ENCODE peak calls at places on chromosomes 11 and 22, in ten cellular contexts. One of them, this sample, is unnamed.

GRCh38 chr11:111918390-111919256 is at the start of gene C11orf52:
- DNase-seq in CD4-positive, CD25-positive, alpha-beta regulatory T cell: no peak
- DNase-seq in breast epithelium: peak; percentile 82
- DNase-seq in neuronal stem cell: no peak
- DNase-seq in heart left ventricle: peak; percentile 45
- DNase-seq in AG04450: no peak
- DNase-seq in A549: no peak
- DNase-seq in substantia nigra: no peak
- DNase-seq in CD4-positive, alpha-beta T cell: no peak
- DNase-seq in brain microvascular endothelial cell: no peak
- DNase-seq in this sample: no peak

GRCh38 chr11:124987096-124987495 is 33.1 kb downstream of the CCDC15 start:
- DNase-seq in A549: no peak
- DNase-seq in CD4-positive, CD25-positive, alpha-beta regulatory T cell: no peak
- DNase-seq in neuronal stem cell: no peak
- DNase-seq in AG04450: no peak
- DNase-seq in substantia nigra: no peak
- DNase-seq in CD4-positive, alpha-beta T cell: no peak
- DNase-seq in breast epithelium: no peak
- DNase-seq in brain microvascular endothelial cell: no peak
- DNase-seq in heart left ventricle: no peak
- DNase-seq in this sample: no peak

GRCh38 chr11:8354622-8355417 is 91.1 kb upstream of the LMO1 start:
- DNase-seq in heart left ventricle: no peak
- DNase-seq in AG04450: no peak
- DNase-seq in brain microvascular endothelial cell: no peak
- DNase-seq in substantia nigra: no peak
- DNase-seq in A549: no peak
- DNase-seq in neuronal stem cell: peak; percentile 45
- DNase-seq in breast epithelium: no peak
- DNase-seq in CD4-positive, CD25-positive, alpha-beta regulatory T cell: no peak
- DNase-seq in CD4-positive, alpha-beta T cell: no peak
- DNase-seq in this sample: peak; percentile 43

GRCh38 chr11:85736121-85736520 is 50.1 kb upstream of the CCDC89 start:
- DNase-seq in CD4-positive, CD25-positive, alpha-beta regulatory T cell: no peak
- DNase-seq in substantia nigra: no peak
- DNase-seq in heart left ventricle: no peak
- DNase-seq in brain microvascular endothelial cell: no peak
- DNase-seq in AG04450: no peak
- DNase-seq in breast epithelium: no peak
- DNase-seq in neuronal stem cell: no peak
- DNase-seq in CD4-positive, alpha-beta T cell: no peak
- DNase-seq in A549: no peak
- DNase-seq in this sample: no peak

GRCh38 chr11:68632802-68633201 is 51.5 kb upstream of the GAL start:
- DNase-seq in breast epithelium: no peak
- DNase-seq in substantia nigra: no peak
- DNase-seq in CD4-positive, alpha-beta T cell: peak; percentile 26
- DNase-seq in A549: peak; percentile 51
- DNase-seq in heart left ventricle: no peak
- DNase-seq in neuronal stem cell: peak; percentile 56
- DNase-seq in brain microvascular endothelial cell: peak; percentile 61
- DNase-seq in AG04450: peak; percentile 16
- DNase-seq in CD4-positive, CD25-positive, alpha-beta regulatory T cell: no peak
- DNase-seq in this sample: no peak

GRCh38 chr11:11143849-11144248 is 209.2 kb downstream of the CSNK2A3 start:
- DNase-seq in brain microvascular endothelial cell: no peak
- DNase-seq in CD4-positive, CD25-positive, alpha-beta regulatory T cell: no peak
- DNase-seq in heart left ventricle: no peak
- DNase-seq in neuronal stem cell: no peak
- DNase-seq in breast epithelium: no peak
- DNase-seq in AG04450: no peak
- DNase-seq in CD4-positive, alpha-beta T cell: no peak
- DNase-seq in A549: no peak
- DNase-seq in substantia nigra: no peak
- DNase-seq in this sample: no peak

GRCh38 chr22:25357606-25358420 is 138.4 kb downstream of the CRYBB2 start:
- DNase-seq in neuronal stem cell: no peak
- DNase-seq in A549: no peak
- DNase-seq in brain microvascular endothelial cell: no peak
- DNase-seq in CD4-positive, CD25-positive, alpha-beta regulatory T cell: no peak
- DNase-seq in heart left ventricle: no peak
- DNase-seq in AG04450: no peak
- DNase-seq in CD4-positive, alpha-beta T cell: no peak
- DNase-seq in breast epithelium: peak; percentile 30
- DNase-seq in substantia nigra: no peak
- DNase-seq in this sample: no peak

GRCh38 chr11:128929991-128930390 is 12.7 kb downstream of the TP53AIP1 start:
- DNase-seq in CD4-positive, alpha-beta T cell: no peak
- DNase-seq in substantia nigra: no peak
- DNase-seq in neuronal stem cell: no peak
- DNase-seq in A549: no peak
- DNase-seq in brain microvascular endothelial cell: peak; percentile 21
- DNase-seq in AG04450: no peak
- DNase-seq in heart left ventricle: no peak
- DNase-seq in breast epithelium: no peak
- DNase-seq in CD4-positive, CD25-positive, alpha-beta regulatory T cell: no peak
- DNase-seq in this sample: no peak

GRCh38 chr22:32951807-32952153 is 106.4 kb downstream of the SYN3 start:
- DNase-seq in neuronal stem cell: no peak
- DNase-seq in CD4-positive, alpha-beta T cell: no peak
- DNase-seq in CD4-positive, CD25-positive, alpha-beta regulatory T cell: no peak
- DNase-seq in heart left ventricle: peak; percentile 89
- DNase-seq in A549: no peak
- DNase-seq in AG04450: no peak
- DNase-seq in brain microvascular endothelial cell: no peak
- DNase-seq in breast epithelium: no peak
- DNase-seq in substantia nigra: peak; percentile 49
- DNase-seq in this sample: no peak

GRCh38 chr11:46332568-46333128 is 14.6 kb upstream of the DGKZ start:
- DNase-seq in brain microvascular endothelial cell: no peak
- DNase-seq in AG04450: no peak
- DNase-seq in heart left ventricle: no peak
- DNase-seq in A549: no peak
- DNase-seq in CD4-positive, alpha-beta T cell: peak; percentile 54
- DNase-seq in CD4-positive, CD25-positive, alpha-beta regulatory T cell: no peak
- DNase-seq in breast epithelium: no peak
- DNase-seq in neuronal stem cell: no peak
- DNase-seq in substantia nigra: no peak
- DNase-seq in this sample: no peak

GRCh38 chr11:95364324-95365295 is 133.6 kb upstream of the SESN3 start:
- DNase-seq in CD4-positive, CD25-positive, alpha-beta regulatory T cell: no peak
- DNase-seq in A549: peak; percentile 36
- DNase-seq in CD4-positive, alpha-beta T cell: no peak
- DNase-seq in AG04450: no peak
- DNase-seq in neuronal stem cell: no peak
- DNase-seq in heart left ventricle: no peak
- DNase-seq in breast epithelium: no peak
- DNase-seq in brain microvascular endothelial cell: peak; percentile 19
- DNase-seq in substantia nigra: no peak
- DNase-seq in this sample: no peak

GRCh38 chr11:130525307-130525706 is 76.9 kb downstream of the ADAMTS15 start:
- DNase-seq in AG04450: no peak
- DNase-seq in substantia nigra: no peak
- DNase-seq in brain microvascular endothelial cell: no peak
- DNase-seq in CD4-positive, alpha-beta T cell: no peak
- DNase-seq in heart left ventricle: no peak
- DNase-seq in CD4-positive, CD25-positive, alpha-beta regulatory T cell: no peak
- DNase-seq in neuronal stem cell: no peak
- DNase-seq in breast epithelium: no peak
- DNase-seq in A549: no peak
- DNase-seq in this sample: no peak

GRCh38 chr11:130524132-130524790 is 75.8 kb downstream of the ADAMTS15 start:
- DNase-seq in heart left ventricle: no peak
- DNase-seq in CD4-positive, alpha-beta T cell: no peak
- DNase-seq in neuronal stem cell: no peak
- DNase-seq in AG04450: no peak
- DNase-seq in A549: no peak
- DNase-seq in substantia nigra: no peak
- DNase-seq in CD4-positive, CD25-positive, alpha-beta regulatory T cell: no peak
- DNase-seq in brain microvascular endothelial cell: no peak
- DNase-seq in breast epithelium: no peak
- DNase-seq in this sample: no peak

GRCh38 chr11:130523609-130524008 is 75.2 kb downstream of the ADAMTS15 start:
- DNase-seq in AG04450: peak; percentile 67
- DNase-seq in breast epithelium: no peak
- DNase-seq in A549: no peak
- DNase-seq in neuronal stem cell: no peak
- DNase-seq in CD4-positive, alpha-beta T cell: no peak
- DNase-seq in CD4-positive, CD25-positive, alpha-beta regulatory T cell: no peak
- DNase-seq in heart left ventricle: no peak
- DNase-seq in brain microvascular endothelial cell: peak; percentile 77
- DNase-seq in substantia nigra: no peak
- DNase-seq in this sample: no peak

GRCh38 chr11:130522284-130522961 is 74.0 kb downstream of the ADAMTS15 start:
- DNase-seq in breast epithelium: no peak
- DNase-seq in heart left ventricle: peak; percentile 97
- DNase-seq in CD4-positive, CD25-positive, alpha-beta regulatory T cell: no peak
- DNase-seq in AG04450: peak; percentile 84
- DNase-seq in brain microvascular endothelial cell: peak; percentile 93
- DNase-seq in neuronal stem cell: peak; percentile 46
- DNase-seq in substantia nigra: no peak
- DNase-seq in A549: peak; percentile 79
- DNase-seq in CD4-positive, alpha-beta T cell: no peak
- DNase-seq in this sample: peak; percentile 16

DNA sequence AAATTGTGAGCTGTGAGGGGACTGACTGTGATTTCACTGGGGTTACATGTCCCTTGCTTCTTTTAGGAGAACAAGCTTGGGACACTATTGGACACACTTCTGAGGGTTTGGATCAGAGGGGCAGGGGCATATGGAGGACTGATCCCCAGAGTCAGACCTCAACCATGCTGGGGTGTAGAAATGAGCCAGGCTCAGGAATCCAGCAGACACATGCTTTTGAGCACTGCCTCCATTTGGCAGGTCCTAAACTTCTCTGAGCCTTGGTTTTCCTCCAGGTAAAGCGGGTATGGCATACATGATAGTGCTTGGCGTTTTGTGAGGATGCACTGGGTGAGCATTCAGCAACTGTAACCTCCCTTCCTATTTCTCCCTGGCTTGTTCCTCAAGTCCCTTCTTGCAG is 74.7 kb downstream of the ADAMTS15 start:
- DNase-seq in AG04450: no peak
- DNase-seq in A549: no peak
- DNase-seq in heart left ventricle: no peak
- DNase-seq in breast epithelium: no peak
- DNase-seq in substantia nigra: no peak
- DNase-seq in neuronal stem cell: no peak
- DNase-seq in CD4-positive, alpha-beta T cell: no peak
- DNase-seq in brain microvascular endothelial cell: no peak
- DNase-seq in CD4-positive, CD25-positive, alpha-beta regulatory T cell: no peak
- DNase-seq in this sample: no peak
- H3K27ac ChIP-seq in AG04450: peak overlapping the region; percentile 88
- H3K27ac ChIP-seq in A549: peak overlapping the region; percentile 78
- H3K27ac ChIP-seq in heart left ventricle: peak overlapping the region; percentile 88
- H3K27ac ChIP-seq in breast epithelium: peak overlapping the region; percentile 78
- H3K27ac ChIP-seq in substantia nigra: no peak overlapping the region
- H3K27ac ChIP-seq in neuronal stem cell: no peak overlapping the region
- H3K27ac ChIP-seq in CD4-positive, alpha-beta T cell: no peak overlapping the region
- H3K27ac ChIP-seq in brain microvascular endothelial cell: peak overlapping the region; percentile 46
- H3K27ac ChIP-seq in CD4-positive, CD25-positive, alpha-beta regulatory T cell: no peak overlapping the region
- H3K27ac ChIP-seq in this sample: no peak overlapping the region

GRCh38 chr22:48628891-48629559 is 1198.6 kb downstream of the BRD1 start:
- DNase-seq in CD4-positive, alpha-beta T cell: no peak
- DNase-seq in substantia nigra: no peak
- DNase-seq in breast epithelium: no peak
- DNase-seq in brain microvascular endothelial cell: no peak
- DNase-seq in neuronal stem cell: no peak
- DNase-seq in AG04450: no peak
- DNase-seq in CD4-positive, CD25-positive, alpha-beta regulatory T cell: no peak
- DNase-seq in A549: no peak
- DNase-seq in heart left ventricle: no peak
- DNase-seq in this sample: no peak
- H3K27ac ChIP-seq in CD4-positive, alpha-beta T cell: no peak overlapping the region
- H3K27ac ChIP-seq in substantia nigra: peak overlapping the region; percentile 98
- H3K27ac ChIP-seq in breast epithelium: no peak overlapping the region
- H3K27ac ChIP-seq in brain microvascular endothelial cell: no peak overlapping the region
- H3K27ac ChIP-seq in neuronal stem cell: no peak overlapping the region
- H3K27ac ChIP-seq in AG04450: no peak overlapping the region
- H3K27ac ChIP-seq in CD4-positive, CD25-positive, alpha-beta regulatory T cell: no peak overlapping the region
- H3K27ac ChIP-seq in A549: no peak overlapping the region
- H3K27ac ChIP-seq in heart left ventricle: no peak overlapping the region
- H3K27ac ChIP-seq in this sample: no peak overlapping the region

GRCh38 chr11:65114538-65115171 is 2.8 kb downstream of the ZNHIT2 start:
- DNase-seq in substantia nigra: no peak
- DNase-seq in CD4-positive, alpha-beta T cell: no peak
- DNase-seq in CD4-positive, CD25-positive, alpha-beta regulatory T cell: no peak
- DNase-seq in heart left ventricle: no peak
- DNase-seq in breast epithelium: no peak
- DNase-seq in AG04450: no peak
- DNase-seq in A549: no peak
- DNase-seq in brain microvascular endothelial cell: no peak
- DNase-seq in neuronal stem cell: no peak
- DNase-seq in this sample: no peak
- H3K27ac ChIP-seq in substantia nigra: no peak overlapping the region
- H3K27ac ChIP-seq in CD4-positive, alpha-beta T cell: no peak overlapping the region
- H3K27ac ChIP-seq in CD4-positive, CD25-positive, alpha-beta regulatory T cell: no peak overlapping the region
- H3K27ac ChIP-seq in heart left ventricle: no peak overlapping the region
- H3K27ac ChIP-seq in breast epithelium: no peak overlapping the region
- H3K27ac ChIP-seq in AG04450: no peak overlapping the region
- H3K27ac ChIP-seq in A549: no peak overlapping the region
- H3K27ac ChIP-seq in brain microvascular endothelial cell: no peak overlapping the region
- H3K27ac ChIP-seq in neuronal stem cell: no peak overlapping the region
- H3K27ac ChIP-seq in this sample: no peak overlapping the region

GRCh38 chr22:19843107-19843856 is 11.4 kb downstream of the GNB1L start:
- DNase-seq in breast epithelium: no peak
- DNase-seq in A549: no peak
- DNase-seq in CD4-positive, alpha-beta T cell: no peak
- DNase-seq in neuronal stem cell: no peak
- DNase-seq in brain microvascular endothelial cell: no peak
- DNase-seq in AG04450: no peak
- DNase-seq in heart left ventricle: no peak
- DNase-seq in CD4-positive, CD25-positive, alpha-beta regulatory T cell: no peak
- DNase-seq in substantia nigra: no peak
- DNase-seq in this sample: no peak

GRCh38 chr22:19842386-19843106 is 12.1 kb downstream of the GNB1L start:
- DNase-seq in CD4-positive, CD25-positive, alpha-beta regulatory T cell: no peak
- DNase-seq in substantia nigra: no peak
- DNase-seq in CD4-positive, alpha-beta T cell: no peak
- DNase-seq in AG04450: no peak
- DNase-seq in neuronal stem cell: no peak
- DNase-seq in breast epithelium: no peak
- DNase-seq in heart left ventricle: no peak
- DNase-seq in A549: no peak
- DNase-seq in brain microvascular endothelial cell: no peak
- DNase-seq in this sample: no peak

GRCh38 chr22:19841641-19842385 is 12.9 kb downstream of the GNB1L start:
- DNase-seq in brain microvascular endothelial cell: no peak
- DNase-seq in CD4-positive, CD25-positive, alpha-beta regulatory T cell: no peak
- DNase-seq in CD4-positive, alpha-beta T cell: no peak
- DNase-seq in A549: no peak
- DNase-seq in breast epithelium: no peak
- DNase-seq in AG04450: no peak
- DNase-seq in heart left ventricle: no peak
- DNase-seq in neuronal stem cell: no peak
- DNase-seq in substantia nigra: no peak
- DNase-seq in this sample: no peak

GRCh38 chr22:19840059-19840458 is 14.6 kb downstream of the GNB1L start:
- DNase-seq in neuronal stem cell: no peak
- DNase-seq in CD4-positive, CD25-positive, alpha-beta regulatory T cell: no peak
- DNase-seq in AG04450: no peak
- DNase-seq in brain microvascular endothelial cell: no peak
- DNase-seq in heart left ventricle: no peak
- DNase-seq in CD4-positive, alpha-beta T cell: no peak
- DNase-seq in substantia nigra: no peak
- DNase-seq in breast epithelium: no peak
- DNase-seq in A549: no peak
- DNase-seq in this sample: no peak

GRCh38 chr22:19840955-19841640 is 13.6 kb downstream of the GNB1L start:
- DNase-seq in breast epithelium: no peak
- DNase-seq in A549: no peak
- DNase-seq in substantia nigra: no peak
- DNase-seq in CD4-positive, alpha-beta T cell: no peak
- DNase-seq in neuronal stem cell: no peak
- DNase-seq in AG04450: no peak
- DNase-seq in CD4-positive, CD25-positive, alpha-beta regulatory T cell: no peak
- DNase-seq in heart left ventricle: no peak
- DNase-seq in brain microvascular endothelial cell: no peak
- DNase-seq in this sample: no peak
- H3K27ac ChIP-seq in breast epithelium: no peak overlapping the region
- H3K27ac ChIP-seq in A549: no peak overlapping the region
- H3K27ac ChIP-seq in substantia nigra: no peak overlapping the region
- H3K27ac ChIP-seq in CD4-positive, alpha-beta T cell: no peak overlapping the region
- H3K27ac ChIP-seq in neuronal stem cell: no peak overlapping the region
- H3K27ac ChIP-seq in AG04450: no peak overlapping the region
- H3K27ac ChIP-seq in CD4-positive, CD25-positive, alpha-beta regulatory T cell: no peak overlapping the region
- H3K27ac ChIP-seq in heart left ventricle: no peak overlapping the region
- H3K27ac ChIP-seq in brain microvascular endothelial cell: no peak overlapping the region
- H3K27ac ChIP-seq in this sample: no peak overlapping the region